ENCODE peak calls at places on chromosomes 6 and 20, in nine cellular contexts. Z, O, H, M, T, U, C, Y and E are unnamed samples.

GRCh38 chr6:145155873-145156782 is 579.2 kb downstream of the EPM2A start:
- DNase-seq in Z (no peak), C (no peak), T (no peak), M (no peak), Y (no peak), O (no peak), U (no peak), H (peak), E (no peak)

GRCh38 chr6:110207652-110208051 is 27.4 kb downstream of the CDC40 start:
- DNase-seq in M (no peak), Y (no peak), C (no peak), O (no peak), T (no peak), H (peak), U (no peak), Z (no peak), E (no peak)

GRCh38 chr6:16184129-16184528 is 54.3 kb upstream of the GMPR start:
- DNase-seq in O (no peak), U (peak), C (no peak), T (peak), M (no peak), Y (peak), Z (peak), H (peak), E (peak)

GRCh38 chr6:167130008-167130677 is 7.2 kb downstream of the CCR6 start:
- DNase-seq in T (no peak), U (no peak), Y (no peak), Z (no peak), H (no peak), O (no peak), M (no peak), C (no peak), E (no peak)

GRCh38 chr20:24098886-24099285 is 110.3 kb upstream of the GGTLC1 start:
- DNase-seq in Y (no peak), O (no peak), C (no peak), U (no peak), H (peak), M (no peak), T (no peak), Z (no peak), E (no peak)

GRCh38 chr20:50655325-50655880 is 35.9 kb downstream of the RIPOR3 start:
- DNase-seq in C (peak), M (peak), O (peak), H (peak), Z (peak), U (no peak), Y (peak), T (no peak), E (no peak)

GRCh38 chr6:84464471-84464870 is 237.0 kb upstream of the CEP162 start:
- DNase-seq in T (no peak), M (no peak), C (no peak), Z (no peak), Y (no peak), U (no peak), O (no peak), H (no peak), E (no peak)

GRCh38 chr6:130947464-130947863 is 115.6 kb downstream of the EPB41L2 start:
- DNase-seq in U (no peak), C (no peak), O (no peak), M (no peak), Y (no peak), Z (no peak), T (no peak), H (no peak), E (peak)

GRCh38 chr20:562232-562897 is 18.8 kb upstream of the CSNK2A1 start:
- DNase-seq in U (no peak), O (no peak), T (no peak), M (no peak), H (no peak), C (no peak), Y (no peak), Z (no peak), E (no peak)

GRCh38 chr6:97469451-97469850 is 186.4 kb upstream of the MMS22L start:
- DNase-seq in H (no peak), T (no peak), C (no peak), U (no peak), M (no peak), Z (no peak), Y (no peak), O (no peak), E (no peak)

GRCh38 chr20:43963872-43964791 is 49.5 kb downstream of the TOX2 start:
- DNase-seq in T (no peak), Z (peak), C (no peak), M (peak), O (peak), Y (peak), U (no peak), H (peak), E (no peak)

GRCh38 chr6:81572020-81572419 is 180.5 kb downstream of the TENT5A start:
- DNase-seq in Z (no peak), T (no peak), O (no peak), C (no peak), H (no peak), U (no peak), Y (peak), M (no peak), E (no peak)

GRCh38 chr6:100574836-100575235 is 110.1 kb upstream of the SIM1 start:
- DNase-seq in T (no peak), H (no peak), Y (no peak), U (no peak), C (no peak), Z (no peak), M (no peak), O (no peak), E (no peak)

GRCh38 chr20:63955281-63955845 is 853 bp downstream of the UCKL1 start:
- DNase-seq in U (no peak), T (peak), M (no peak), Y (peak), Z (peak), C (no peak), O (no peak), H (peak), E (no peak)

GRCh38 chr6:107344383-107344782 is 115.0 kb downstream of the PDSS2 start:
- DNase-seq in Z (peak), T (no peak), C (no peak), M (no peak), U (no peak), O (no peak), H (no peak), Y (no peak), E (no peak)
- H3K4me3 ChIP-seq in Z (no peak), T (no peak), C (no peak), M (no peak), U (no peak), O (no peak), H (no peak), Y (no peak), E (no peak)

GRCh38 chr6:161038229-161039003 is 46.8 kb downstream of the MAP3K4 start:
- DNase-seq in C (peak), Z (no peak), U (peak), T (no peak), Y (peak), H (peak), O (peak), M (peak), E (no peak)
- TF ChIP-seq CTCF in C (no peak), Z (no peak), U (no peak), T (no peak), Y (peak), H (peak), O (peak), M (no peak), E (no peak)

DNA sequence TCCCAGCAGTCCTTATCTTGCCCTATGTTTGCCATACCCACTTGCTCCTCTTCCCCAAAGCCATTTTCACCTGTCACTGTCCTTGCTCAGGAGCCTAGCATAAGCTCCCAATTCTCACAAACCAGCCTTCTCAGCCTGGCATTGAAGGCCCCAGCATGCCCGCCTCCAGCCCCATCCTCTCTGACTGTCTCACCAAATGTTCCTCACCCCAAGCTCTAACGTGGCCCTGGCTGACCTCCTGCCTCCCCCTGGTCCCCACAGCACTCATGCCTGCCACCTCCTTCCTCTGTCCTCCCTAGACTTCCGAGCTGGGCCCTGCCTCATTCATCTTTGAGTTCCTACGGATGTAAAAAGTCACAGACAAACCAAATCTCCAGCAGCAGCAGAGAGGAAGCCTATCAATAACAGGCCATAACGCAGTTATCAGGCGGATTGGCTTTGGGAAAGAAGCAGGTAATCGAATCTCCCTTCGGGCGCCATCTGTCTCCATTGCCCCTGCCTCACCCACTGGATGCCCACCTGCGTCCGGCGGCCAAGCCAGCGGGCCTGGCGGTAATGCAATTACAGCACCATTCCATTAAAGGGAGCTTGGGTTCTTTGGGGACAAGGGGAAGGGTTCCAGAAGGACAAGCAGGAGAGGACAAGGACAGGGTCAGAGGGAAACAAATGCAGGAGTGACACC is 104.4 kb downstream of the MRPL14 start:
- DNase-seq in U (no peak), T (no peak), O (no peak), M (no peak), H (no peak), Y (no peak), C (peak), Z (no peak), E (no peak)
- H3K4me3 ChIP-seq in U (no peak), T (no peak), O (no peak), M (no peak), H (no peak), Y (no peak), C (no peak), Z (no peak), E (no peak)

DNA sequence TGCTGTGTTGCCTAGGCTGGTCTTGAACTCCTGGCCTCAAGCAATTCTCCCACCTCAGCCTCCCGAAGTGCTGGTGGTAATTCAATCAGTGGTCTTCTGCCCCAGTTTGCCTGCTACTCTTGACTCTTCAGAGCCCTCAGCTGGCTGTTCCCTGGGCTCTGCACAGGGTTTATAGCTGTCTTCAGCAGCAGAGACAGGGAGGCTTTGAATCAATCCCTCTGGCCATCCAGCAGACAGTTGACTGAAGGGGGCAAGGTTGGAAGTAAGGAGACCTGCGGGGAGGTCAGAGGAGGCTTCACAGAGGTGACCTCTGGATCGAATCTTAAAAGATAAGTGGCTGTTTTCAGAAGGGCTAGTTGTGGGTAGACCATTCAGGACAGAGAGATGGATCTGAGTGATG is 26.0 kb upstream of the KIF3B start:
- DNase-seq in T (no peak), C (no peak), M (no peak), Y (no peak), U (no peak), H (no peak), O (no peak), Z (no peak), E (no peak)
- TF ChIP-seq CTCF in T (no peak), C (no peak), M (no peak), Y (no peak), U (no peak), H (no peak), O (no peak), Z (no peak), E (no peak)

GRCh38 chr6:66421570-66421969 is 714.5 kb upstream of the EYS start:
- DNase-seq in Z (peak), H (no peak), U (no peak), T (no peak), O (no peak), M (no peak), Y (peak), C (no peak), E (no peak)
- H3K4me3 ChIP-seq in Z (no peak), H (no peak), U (no peak), T (no peak), O (no peak), M (no peak), Y (no peak), C (no peak), E (no peak)

GRCh38 chr20:46572181-46572580 is 21.7 kb upstream of the OCSTAMP start:
- DNase-seq in M (peak), C (no peak), U (no peak), Z (no peak), T (peak), H (no peak), Y (no peak), O (no peak), E (no peak)
- TF ChIP-seq CTCF in M (no peak), C (no peak), U (no peak), Z (no peak), T (no peak), H (no peak), Y (no peak), O (no peak), E (no peak)

GRCh38 chr6:101961357-101961756 is 567.8 kb downstream of the GRIK2 start:
- DNase-seq in H (no peak), Z (no peak), U (no peak), O (no peak), C (no peak), M (no peak), Y (no peak), T (no peak), E (no peak)

GRCh38 chr6:101956961-101957360 is 563.5 kb downstream of the GRIK2 start:
- DNase-seq in U (no peak), M (no peak), C (no peak), O (peak), Y (no peak), H (no peak), T (no peak), Z (no peak), E (no peak)
- H3K4me3 ChIP-seq in U (no peak), M (no peak), C (no peak), O (no peak), Y (no peak), H (no peak), T (no peak), Z (no peak), E (no peak)

GRCh38 chr20:37165031-37165430 is 14.1 kb upstream of the RPN2 start:
- DNase-seq in U (no peak), H (no peak), O (no peak), Z (no peak), M (no peak), T (no peak), Y (no peak), C (no peak), E (no peak)

GRCh38 chr20:37166867-37167266 is 12.3 kb upstream of the RPN2 start:
- DNase-seq in Z (no peak), Y (no peak), U (no peak), O (no peak), M (no peak), T (no peak), C (no peak), H (no peak), E (no peak)

GRCh38 chr20:37161830-37162549 is 17.1 kb upstream of the RPN2 start:
- DNase-seq in Y (no peak), Z (no peak), H (no peak), O (no peak), T (no peak), U (no peak), M (no peak), C (no peak), E (no peak)

GRCh38 chr20:37162674-37163073 is 16.5 kb upstream of the RPN2 start:
- DNase-seq in O (no peak), T (no peak), Z (no peak), U (no peak), C (no peak), M (no peak), Y (no peak), H (no peak), E (no peak)

GRCh38 chr20:37163832-37164554 is 15.1 kb upstream of the RPN2 start:
- DNase-seq in Z (no peak), Y (no peak), T (no peak), O (no peak), C (no peak), M (no peak), U (no peak), H (no peak), E (no peak)
- TF ChIP-seq CTCF in Z (no peak), Y (no peak), T (no peak), O (no peak), C (no peak), M (no peak), U (no peak), H (no peak), E (no peak)

DNA sequence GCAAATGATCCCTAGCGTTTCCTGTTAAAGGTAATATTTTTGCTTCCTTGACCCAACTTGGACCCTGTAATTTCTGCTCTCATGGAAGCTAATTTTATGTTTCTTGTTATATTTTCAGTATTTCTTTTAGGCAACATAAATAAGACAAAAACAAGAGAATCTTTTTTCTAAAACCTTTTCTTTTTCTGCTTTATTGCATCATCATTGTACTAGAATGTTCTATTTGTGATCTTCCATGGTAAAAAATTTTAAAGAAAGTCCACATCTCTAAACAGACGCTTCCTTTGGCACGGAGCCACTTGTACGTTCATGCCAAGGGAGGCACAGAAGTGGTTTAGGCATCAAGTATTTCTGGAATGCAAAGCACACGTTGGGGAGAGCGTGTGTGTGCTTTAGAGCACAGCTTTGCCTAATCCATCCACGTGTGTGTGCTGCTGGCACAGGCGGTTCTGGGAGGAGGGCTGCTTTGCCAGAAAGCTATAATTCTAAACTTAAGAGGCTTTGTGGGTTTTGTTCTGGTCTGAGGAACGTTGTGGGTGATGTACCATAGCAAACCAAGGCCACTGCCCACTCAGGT is 98.3 kb downstream of the SASH1 start:
- DNase-seq in H (peak), M (peak), T (peak), U (peak), Z (no peak), C (no peak), O (peak), Y (peak), E (peak)
- H3K4me3 ChIP-seq in H (no peak), M (no peak), T (no peak), U (no peak), Z (no peak), C (no peak), O (peak), Y (no peak), E (no peak)